ENCODE peak calls at places on chromosomes 16 and 17, in eight cellular contexts. T is GM12865, U is NCI-H2029, H is nucleus accumbens, Z is chondrocyte, D is esophagus squamous epithelium, B is T-helper 17 cell, V is astrocyte of the spinal cord. F is an unnamed sample.

GRCh38 chr17:42720996-42721583 is 23.8 kb downstream of the EZH1 start:
- DNase-seq in T (peak), U (peak), H (no peak), Z (no peak), D (no peak), B (no peak), V (peak), F (peak)

GRCh38 chr17:6000426-6000825 is 69.8 kb upstream of the WSCD1 start:
- DNase-seq in T (no peak), U (no peak), H (no peak), Z (no peak), D (no peak), B (no peak), V (no peak), F (no peak)

GRCh38 chr16:13421726-13422125 is 498.2 kb upstream of the ERCC4 start:
- DNase-seq in T (no peak), U (no peak), H (no peak), Z (no peak), D (no peak), B (no peak), V (peak), F (no peak)

GRCh38 chr16:77918792-77919707 is 103.3 kb upstream of the CLEC3A start:
- DNase-seq in T (no peak), U (peak), H (no peak), Z (no peak), D (no peak), B (no peak), V (peak), F (no peak)

GRCh38 chr17:50955667-50956120 is 89.5 kb upstream of the TOB1 start:
- DNase-seq in T (no peak), U (no peak), H (no peak), Z (peak), D (no peak), B (no peak), V (no peak), F (no peak)

GRCh38 chr17:30964878-30965277 is 6.0 kb upstream of the RNF135 start:
- DNase-seq in T (no peak), U (no peak), H (no peak), Z (no peak), D (no peak), B (no peak), V (no peak), F (no peak)

GRCh38 chr17:50833396-50834125 is 1.8 kb upstream of the WFIKKN2 start:
- DNase-seq in T (no peak), U (no peak), H (no peak), Z (peak), D (no peak), B (no peak), V (no peak), F (no peak)

GRCh38 chr16:57859331-57859730 is 57.0 kb upstream of the KIFC3 start:
- DNase-seq in T (no peak), U (no peak), H (no peak), Z (no peak), D (no peak), B (no peak), V (peak), F (no peak)

F was measured in DMS79.